ENCODE peak calls at places on chromosomes 5 and 9, in nine cellular contexts. F, A, C, H, V, B, M, Z and X are unnamed samples. For H3K4me1, the result is how much of the 10 kb centered on the place peaks cover.

GRCh38 chr9:95010431-95010838 is 283.9 kb downstream of the AOPEP start:
- DNase-seq in B (no peak), V (no peak), M (no peak), A (no peak), H (no peak), F (no peak), Z (no peak), C (no peak), X (no peak)

GRCh38 chr9:91811024-91811909 is 138.8 kb downstream of the ROR2 start:
- DNase-seq in A (no peak), H (no peak), V (peak), B (no peak), F (peak), C (no peak), Z (no peak), M (no peak), X (no peak)

GRCh38 chr5:132003170-132003744 is 8.2 kb downstream of the ACSL6 start:
- DNase-seq in C (no peak), H (no peak), A (peak), V (no peak), F (no peak), B (no peak), M (no peak), Z (no peak), X (no peak)

GRCh38 chr9:94908583-94909249 is 182.2 kb downstream of the AOPEP start:
- DNase-seq in V (no peak), Z (no peak), B (no peak), F (no peak), M (peak), C (no peak), H (no peak), A (peak), X (no peak)

GRCh38 chr9:89865981-89866380 is 261.2 kb downstream of the GADD45G start:
- DNase-seq in H (no peak), C (no peak), Z (no peak), A (no peak), V (no peak), B (no peak), M (no peak), F (no peak), X (no peak)

GRCh38 chr9:127559247-127559680 is 52.8 kb upstream of the STXBP1 start:
- DNase-seq in A (no peak), B (no peak), Z (no peak), H (no peak), F (no peak), M (no peak), V (no peak), C (no peak), X (no peak)

GRCh38 chr5:156376751-156377150 is 49.8 kb downstream of the SGCD start:
- DNase-seq in A (no peak), C (no peak), F (no peak), H (no peak), M (no peak), V (no peak), Z (no peak), B (no peak), X (no peak)

GRCh38 chr5:54610197-54610898 is 92.8 kb downstream of the SNX18 start:
- DNase-seq in H (no peak), F (no peak), V (no peak), A (no peak), M (no peak), B (no peak), Z (peak), C (peak), X (no peak)

GRCh38 chr9:134895849-134896833 is 15.5 kb downstream of the FCN2 start:
- DNase-seq in B (no peak), Z (no peak), H (peak), A (no peak), V (peak), F (peak), C (no peak), M (peak), X (peak)

GRCh38 chr5:31854625-31855526 is 215.9 kb downstream of the PDZD2 start:
- DNase-seq in C (no peak), V (peak), H (no peak), Z (no peak), B (no peak), M (peak), A (peak), F (no peak), X (peak)

GRCh38 chr5:105877592-105877991 is 1793.1 kb downstream of the EFNA5 start:
- DNase-seq in M (no peak), C (no peak), H (no peak), V (no peak), B (no peak), Z (no peak), A (no peak), F (no peak), X (no peak)

GRCh38 chr9:96512240-96512639 is 62.3 kb downstream of the HABP4 start:
- DNase-seq in B (no peak), V (no peak), Z (no peak), H (no peak), M (no peak), F (no peak), C (no peak), A (no peak), X (no peak)

GRCh38 chr5:147628054-147628895 is 118.4 kb upstream of the DPYSL3 start:
- DNase-seq in V (no peak), A (peak), M (peak), H (peak), F (no peak), B (no peak), Z (peak), C (peak), X (peak)

DNA sequence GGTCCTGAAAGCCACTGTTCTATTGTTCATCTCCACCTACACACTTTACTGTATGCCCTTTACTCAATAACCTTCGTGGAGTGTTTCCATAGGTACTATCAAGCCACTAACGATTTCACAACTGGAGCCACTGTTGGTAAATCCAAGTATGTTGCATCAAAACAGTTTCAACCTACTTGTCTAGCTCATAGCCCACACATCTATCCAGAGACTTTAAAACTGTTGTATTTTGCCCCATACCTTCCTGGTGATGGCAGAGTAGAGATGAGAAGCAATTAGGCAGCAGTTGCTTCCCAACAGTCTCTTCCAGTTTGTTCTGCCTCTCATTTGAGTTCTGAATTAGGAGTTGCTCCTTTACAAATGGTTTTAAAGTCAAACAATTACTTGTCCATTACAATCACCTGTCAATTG is 607 bp downstream of the FAXDC2 start:
- DNase-seq in F (no peak), M (no peak), C (no peak), V (no peak), B (no peak), A (no peak), Z (no peak), H (no peak), X (no peak)
- H3K4me3 ChIP-seq in F (peak), M (no peak), C (no peak), V (peak), B (peak), A (peak), Z (no peak), H (no peak), X (peak)

GRCh38 chr5:80439213-80439612 is 31.3 kb downstream of the ZFYVE16 start:
- DNase-seq in V (no peak), H (no peak), B (no peak), A (no peak), Z (no peak), M (no peak), F (no peak), C (no peak), X (no peak)
- H3K4me1 ChIP-seq in V (under half), H (under half), B (under half), A (under half), Z (under half), M (under half), F (under half), C (under half), X (under half)

DNA sequence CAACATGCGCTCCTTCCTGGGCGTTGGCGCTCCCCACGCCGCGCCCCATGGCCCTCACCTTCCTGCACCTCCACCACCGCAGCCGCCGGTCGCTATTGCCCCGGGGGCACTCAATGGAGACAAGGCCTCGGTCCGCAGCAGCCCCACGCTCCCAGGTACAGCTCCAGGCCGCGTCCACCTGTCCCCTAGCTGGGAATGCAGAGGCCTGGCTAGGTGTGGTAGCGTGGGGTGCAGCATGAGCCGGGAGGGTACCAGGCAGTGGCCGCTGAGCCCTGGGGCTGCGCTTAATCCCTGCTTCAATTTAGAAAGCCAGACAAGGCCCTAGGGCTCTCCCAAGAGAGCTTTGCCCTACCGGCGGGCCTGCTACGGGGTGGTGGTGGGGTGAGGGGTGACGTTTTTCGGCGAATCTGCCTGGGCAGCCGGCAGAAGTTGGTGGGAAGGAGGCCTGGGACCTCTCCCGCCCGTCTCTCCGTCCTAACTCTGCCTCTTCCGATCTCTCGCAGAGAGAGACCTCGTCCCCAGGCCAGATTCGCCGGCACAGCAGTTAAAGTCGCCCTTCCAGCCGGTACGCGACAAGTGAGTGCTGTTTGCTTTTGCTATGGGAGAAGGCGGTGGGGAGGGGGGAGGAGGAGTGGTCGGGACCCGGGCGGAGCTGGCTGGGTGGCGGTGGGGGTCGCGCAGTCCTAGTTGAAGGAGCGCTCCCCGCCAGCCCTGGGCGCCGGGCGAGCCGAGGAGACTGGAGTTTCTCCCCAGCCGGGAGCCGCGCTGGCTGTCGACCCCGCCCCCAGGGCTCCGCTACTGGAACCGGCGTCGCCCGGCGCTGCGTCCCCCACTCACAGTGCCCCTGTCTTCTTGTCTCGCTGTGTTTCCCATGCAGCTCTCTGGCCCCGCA is 4.7 kb downstream of the IRX1 start:
- DNase-seq in M (no peak), C (no peak), F (no peak), H (no peak), Z (no peak), A (no peak), V (no peak), B (no peak), X (no peak)
- H3K4me3 ChIP-seq in M (no peak), C (no peak), F (no peak), H (no peak), Z (no peak), A (peak), V (no peak), B (peak), X (no peak)

GRCh38 chr5:149417714-149418368 is 38.7 kb upstream of the IL17B start:
- DNase-seq in M (no peak), C (no peak), H (no peak), B (no peak), A (no peak), F (no peak), V (peak), Z (no peak), X (no peak)

GRCh38 chr5:149416977-149417713 is 38.1 kb upstream of the IL17B start:
- DNase-seq in C (no peak), H (no peak), B (no peak), V (peak), Z (no peak), A (no peak), M (no peak), F (no peak), X (no peak)

GRCh38 chr5:149414405-149415244 is 35.5 kb upstream of the IL17B start:
- DNase-seq in Z (no peak), F (no peak), H (peak), A (no peak), C (no peak), V (peak), B (no peak), M (no peak), X (no peak)

GRCh38 chr5:149413477-149414210 is 34.6 kb upstream of the IL17B start:
- DNase-seq in M (no peak), A (no peak), V (peak), Z (no peak), F (no peak), C (no peak), B (no peak), H (no peak), X (no peak)

DNA sequence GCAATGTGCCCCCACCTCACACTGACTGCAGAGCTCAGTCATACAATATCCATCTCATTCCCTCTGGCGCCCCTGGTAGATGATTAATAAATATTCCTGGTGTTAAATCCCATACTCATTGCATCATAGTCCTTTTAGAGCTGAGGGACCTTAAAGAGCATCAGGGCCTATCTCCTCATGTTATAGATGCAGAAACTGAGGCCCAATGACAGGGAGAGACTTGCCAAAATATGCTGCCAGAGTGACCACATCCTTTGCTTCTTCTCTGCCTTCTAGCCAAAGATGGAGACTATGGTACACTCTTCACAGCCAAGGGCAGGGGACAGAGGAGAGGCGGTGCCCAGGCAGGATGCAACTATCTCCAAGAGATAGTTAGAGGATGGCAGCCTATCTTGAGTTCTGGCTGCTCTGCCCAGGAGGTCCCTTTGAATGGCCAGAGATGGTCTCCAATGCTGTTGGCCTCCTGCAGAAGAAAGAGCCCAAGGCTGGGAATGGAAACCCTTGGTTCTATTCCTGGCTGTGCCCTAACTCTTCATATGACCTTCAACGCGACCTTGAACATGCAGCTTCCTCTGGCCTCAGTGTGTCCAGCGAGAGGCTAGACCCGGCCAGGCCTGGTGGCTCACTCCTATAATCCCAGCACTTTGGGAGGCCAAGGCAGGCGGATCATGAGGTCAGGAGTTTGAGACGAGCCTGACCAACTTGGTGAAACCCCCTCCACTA is 36.3 kb upstream of the IL17B start:
- DNase-seq in Z (no peak), C (no peak), H (no peak), B (no peak), M (no peak), V (peak), A (no peak), F (no peak), X (no peak)
- H3K4me1 ChIP-seq in Z (under half), C (under half), H (half or more), B (under half), M (under half), V (half or more), A (under half), F (half or more), X (under half)